ENCODE peak calls at places on chromosome 6, in seven cellular contexts. U, N, W, F, P, Q and C are unnamed samples.

GRCh38 chr6:16158943-16159557 is 30.2 kb downstream of the MYLIP start:
- DNase-seq in N (no peak), W (no peak), Q (no peak), U (no peak), F (no peak), P (no peak), C (no peak)

GRCh38 chr6:108106694-108107093 is 32.2 kb upstream of the OSTM1 start:
- DNase-seq in P (no peak), U (no peak), W (no peak), Q (no peak), N (no peak), F (no peak), C (no peak)

GRCh38 chr6:135256866-135257265 is 75.8 kb downstream of the MYB start:
- DNase-seq in P (no peak), Q (no peak), N (peak), F (no peak), U (no peak), W (no peak), C (no peak)

GRCh38 chr6:150528648-150529285 is 70.9 kb upstream of the PLEKHG1 start:
- DNase-seq in Q (peak), P (peak), F (no peak), N (peak), U (no peak), W (no peak), C (peak)

GRCh38 chr6:10403385-10404106 is 11.3 kb downstream of the TFAP2A start:
- DNase-seq in N (no peak), F (no peak), Q (no peak), W (no peak), P (peak), U (no peak), C (no peak)

GRCh38 chr6:74715362-74716068 is 490.3 kb downstream of the COL12A1 start:
- DNase-seq in P (peak), Q (peak), U (no peak), F (no peak), W (no peak), N (no peak), C (no peak)

GRCh38 chr6:109794201-109794926 is 103.3 kb downstream of the FIG4 start:
- DNase-seq in F (no peak), P (peak), Q (peak), N (peak), W (no peak), U (peak), C (no peak)

GRCh38 chr6:160379464-160379863 is 31.3 kb downstream of the SLC22A3 start:
- DNase-seq in Q (peak), F (no peak), U (no peak), W (no peak), N (no peak), P (peak), C (no peak)

GRCh38 chr6:170493354-170493753 is 59.8 kb downstream of the PSMB1 start:
- DNase-seq in N (no peak), P (no peak), Q (no peak), W (no peak), U (no peak), F (no peak), C (no peak)

GRCh38 chr6:33983109-33983475 is 162.8 kb downstream of the GRM4 start:
- DNase-seq in Q (no peak), P (no peak), F (no peak), N (peak), W (no peak), U (no peak), C (no peak)

GRCh38 chr6:21409231-21409630 is 184.3 kb upstream of the SOX4 start:
- DNase-seq in F (no peak), U (no peak), W (no peak), N (no peak), P (no peak), Q (no peak), C (no peak)

GRCh38 chr6:47741807-47742206 is 40.0 kb upstream of the OPN5 start:
- DNase-seq in Q (peak), N (peak), U (no peak), W (no peak), F (no peak), P (peak), C (no peak)

GRCh38 chr6:132812756-132813172 is 1.6 kb upstream of the RPS12 start:
- DNase-seq in U (peak), N (peak), Q (no peak), F (no peak), P (no peak), W (no peak), C (no peak)

GRCh38 chr6:39266782-39267355 is 37.6 kb upstream of the KCNK5 start:
- DNase-seq in F (no peak), Q (no peak), W (no peak), N (no peak), U (no peak), P (no peak), C (no peak)

GRCh38 chr6:44151348-44152108 is 7.1 kb upstream of the CAPN11 start:
- DNase-seq in W (peak), P (peak), F (peak), U (peak), Q (peak), N (peak), C (peak)

GRCh38 chr6:108541843-108542795 is 18.6 kb upstream of the FOXO3 start:
- DNase-seq in Q (peak), P (peak), W (peak), U (peak), F (peak), N (peak), C (peak)

GRCh38 chr6:149127212-149127611 is 190.3 kb upstream of the TAB2 start:
- DNase-seq in Q (peak), F (no peak), W (no peak), N (no peak), P (peak), U (no peak), C (no peak)

GRCh38 chr6:17473554-17473953 is 80.2 kb downstream of the CAP2 start:
- DNase-seq in F (no peak), N (peak), W (no peak), U (peak), P (no peak), Q (no peak), C (no peak)

GRCh38 chr6:40352006-40352405 is 235.2 kb downstream of the LRFN2 start:
- DNase-seq in F (no peak), N (no peak), W (peak), Q (no peak), U (no peak), P (peak), C (no peak)

GRCh38 chr6:170483413-170483812 is 69.7 kb downstream of the PSMB1 start:
- DNase-seq in W (no peak), U (no peak), P (no peak), N (no peak), F (no peak), Q (no peak), C (no peak)

GRCh38 chr6:90701146-90701781 is 114.4 kb upstream of the MAP3K7 start:
- DNase-seq in U (peak), N (no peak), F (no peak), Q (no peak), W (no peak), P (no peak), C (no peak)

GRCh38 chr6:36241728-36242127 is 28.1 kb upstream of the PNPLA1 start:
- DNase-seq in Q (no peak), U (no peak), W (no peak), N (no peak), F (no peak), P (peak), C (no peak)

GRCh38 chr6:170089937-170090335 is 200.9 kb downstream of the DLL1 start:
- DNase-seq in U (no peak), F (no peak), P (no peak), W (peak), N (no peak), Q (no peak), C (no peak)

GRCh38 chr6:122798099-122798641 is 9.1 kb downstream of the SMPDL3A start:
- DNase-seq in Q (peak), W (no peak), P (peak), F (no peak), N (peak), U (peak), C (peak)

GRCh38 chr6:167550936-167551633 is 226.2 kb downstream of the TTLL2 start:
- DNase-seq in Q (peak), F (no peak), W (peak), U (no peak), N (peak), P (no peak), C (no peak)